ENCODE peak calls at places on chromosomes 13 and 19, in seven cellular contexts. One of them, this sample, is unnamed.
A peak's percentile ranks its signal among the peaks of the same experiment; 100 is the strongest.

GRCh38 chr13:40974460-40975407 is 44.4 kb downstream of the ELF1 start:
- DNase-seq in left ventricle myocardium inferior: no peak
- DNase-seq in H1: no peak
- DNase-seq in CD4-positive, alpha-beta memory T cell: peak; percentile 60
- DNase-seq in astrocyte of the spinal cord: peak; percentile 30
- DNase-seq in osteoblast: no peak
- DNase-seq in fibroblast of lung: peak; percentile 76
- DNase-seq in this sample: no peak

GRCh38 chr19:14166448-14166847 is 30.1 kb upstream of the ASF1B start:
- DNase-seq in astrocyte of the spinal cord: no peak
- DNase-seq in CD4-positive, alpha-beta memory T cell: peak; percentile 36
- DNase-seq in H1: no peak
- DNase-seq in fibroblast of lung: no peak
- DNase-seq in osteoblast: peak; percentile 89
- DNase-seq in left ventricle myocardium inferior: no peak
- DNase-seq in this sample: no peak

GRCh38 chr19:54373781-54374266 is 9.1 kb upstream of the LAIR1 start:
- DNase-seq in CD4-positive, alpha-beta memory T cell: no peak
- DNase-seq in astrocyte of the spinal cord: no peak
- DNase-seq in left ventricle myocardium inferior: no peak
- DNase-seq in osteoblast: no peak
- DNase-seq in H1: no peak
- DNase-seq in fibroblast of lung: no peak
- DNase-seq in this sample: no peak

GRCh38 chr19:38441660-38442348 is 8.3 kb downstream of the RYR1 start:
- DNase-seq in H1: peak; percentile 63
- DNase-seq in astrocyte of the spinal cord: no peak
- DNase-seq in CD4-positive, alpha-beta memory T cell: no peak
- DNase-seq in left ventricle myocardium inferior: no peak
- DNase-seq in osteoblast: peak; percentile 68
- DNase-seq in fibroblast of lung: no peak
- DNase-seq in this sample: no peak

GRCh38 chr13:26658491-26658890 is 101.0 kb downstream of the WASF3 start:
- DNase-seq in CD4-positive, alpha-beta memory T cell: no peak
- DNase-seq in H1: no peak
- DNase-seq in left ventricle myocardium inferior: no peak
- DNase-seq in osteoblast: no peak
- DNase-seq in astrocyte of the spinal cord: no peak
- DNase-seq in fibroblast of lung: no peak
- DNase-seq in this sample: no peak

GRCh38 chr19:31838163-31838798 is 489.0 kb upstream of the TSHZ3 start:
- DNase-seq in left ventricle myocardium inferior: no peak
- DNase-seq in H1: no peak
- DNase-seq in fibroblast of lung: peak; percentile 14
- DNase-seq in osteoblast: no peak
- DNase-seq in astrocyte of the spinal cord: no peak
- DNase-seq in CD4-positive, alpha-beta memory T cell: no peak
- DNase-seq in this sample: no peak

GRCh38 chr19:575527-576506 is 3.4 kb downstream of the BSG start:
- DNase-seq in fibroblast of lung: peak; percentile 52
- DNase-seq in astrocyte of the spinal cord: peak; percentile 43
- DNase-seq in H1: no peak
- DNase-seq in osteoblast: peak; percentile 97
- DNase-seq in left ventricle myocardium inferior: peak; percentile 81
- DNase-seq in CD4-positive, alpha-beta memory T cell: no peak
- DNase-seq in this sample: no peak

GRCh38 chr13:91241249-91241648 is 106.2 kb upstream of the MIR17HG start:
- DNase-seq in CD4-positive, alpha-beta memory T cell: no peak
- DNase-seq in osteoblast: no peak
- DNase-seq in astrocyte of the spinal cord: no peak
- DNase-seq in left ventricle myocardium inferior: no peak
- DNase-seq in H1: no peak
- DNase-seq in fibroblast of lung: no peak
- DNase-seq in this sample: no peak

GRCh38 chr13:45055198-45055901 is 65.0 kb upstream of the GTF2F2 start:
- DNase-seq in left ventricle myocardium inferior: no peak
- DNase-seq in fibroblast of lung: peak; percentile 77
- DNase-seq in H1: no peak
- DNase-seq in astrocyte of the spinal cord: peak; percentile 93
- DNase-seq in osteoblast: peak; percentile 87
- DNase-seq in CD4-positive, alpha-beta memory T cell: no peak
- DNase-seq in this sample: peak; percentile 83

GRCh38 chr19:37007587-37008220 is 70.5 kb upstream of the ZNF420 start:
- DNase-seq in osteoblast: no peak
- DNase-seq in H1: no peak
- DNase-seq in astrocyte of the spinal cord: peak; percentile 62
- DNase-seq in CD4-positive, alpha-beta memory T cell: peak; percentile 17
- DNase-seq in left ventricle myocardium inferior: peak; percentile 80
- DNase-seq in fibroblast of lung: peak; percentile 71
- DNase-seq in this sample: no peak

GRCh38 chr13:23384111-23384510 is 49.4 kb downstream of the SACS start:
- DNase-seq in CD4-positive, alpha-beta memory T cell: no peak
- DNase-seq in astrocyte of the spinal cord: no peak
- DNase-seq in H1: no peak
- DNase-seq in fibroblast of lung: no peak
- DNase-seq in osteoblast: peak; percentile 54
- DNase-seq in left ventricle myocardium inferior: no peak
- DNase-seq in this sample: peak; percentile 52

GRCh38 chr19:14150041-14150769 is 13.8 kb upstream of the ASF1B start:
- DNase-seq in astrocyte of the spinal cord: no peak
- DNase-seq in CD4-positive, alpha-beta memory T cell: no peak
- DNase-seq in osteoblast: peak; percentile 76
- DNase-seq in H1: no peak
- DNase-seq in fibroblast of lung: no peak
- DNase-seq in left ventricle myocardium inferior: no peak
- DNase-seq in this sample: no peak

GRCh38 chr19:38685666-38686529 is 38.4 kb downstream of the ACTN4 start:
- DNase-seq in astrocyte of the spinal cord: peak; percentile 76
- DNase-seq in CD4-positive, alpha-beta memory T cell: no peak
- DNase-seq in osteoblast: peak; percentile 86
- DNase-seq in fibroblast of lung: peak; percentile 67
- DNase-seq in left ventricle myocardium inferior: no peak
- DNase-seq in H1: peak; percentile 63
- DNase-seq in this sample: no peak

GRCh38 chr13:29786698-29787097 is 63.7 kb downstream of the UBL3 start:
- DNase-seq in CD4-positive, alpha-beta memory T cell: no peak
- DNase-seq in left ventricle myocardium inferior: no peak
- DNase-seq in fibroblast of lung: no peak
- DNase-seq in astrocyte of the spinal cord: no peak
- DNase-seq in H1: no peak
- DNase-seq in osteoblast: no peak
- DNase-seq in this sample: no peak

GRCh38 chr13:100550433-100550832 is 38.2 kb downstream of the GGACT start:
- DNase-seq in fibroblast of lung: peak; percentile 52
- DNase-seq in left ventricle myocardium inferior: peak; percentile 44
- DNase-seq in H1: peak; percentile 45
- DNase-seq in CD4-positive, alpha-beta memory T cell: no peak
- DNase-seq in osteoblast: peak; percentile 89
- DNase-seq in astrocyte of the spinal cord: peak; percentile 57
- DNase-seq in this sample: peak; percentile 30

GRCh38 chr19:1357695-1358094 is 26.0 kb upstream of the NDUFS7 start:
- DNase-seq in left ventricle myocardium inferior: no peak
- DNase-seq in astrocyte of the spinal cord: no peak
- DNase-seq in CD4-positive, alpha-beta memory T cell: no peak
- DNase-seq in osteoblast: no peak
- DNase-seq in fibroblast of lung: no peak
- DNase-seq in H1: no peak
- DNase-seq in this sample: no peak

GRCh38 chr19:38224014-38224862 is at the start of gene DPF1:
- DNase-seq in osteoblast: peak; percentile 100
- DNase-seq in H1: peak; percentile 94
- DNase-seq in left ventricle myocardium inferior: peak; percentile 45
- DNase-seq in astrocyte of the spinal cord: peak; percentile 62
- DNase-seq in CD4-positive, alpha-beta memory T cell: peak; percentile 38
- DNase-seq in fibroblast of lung: peak; percentile 52
- DNase-seq in this sample: no peak

DNA sequence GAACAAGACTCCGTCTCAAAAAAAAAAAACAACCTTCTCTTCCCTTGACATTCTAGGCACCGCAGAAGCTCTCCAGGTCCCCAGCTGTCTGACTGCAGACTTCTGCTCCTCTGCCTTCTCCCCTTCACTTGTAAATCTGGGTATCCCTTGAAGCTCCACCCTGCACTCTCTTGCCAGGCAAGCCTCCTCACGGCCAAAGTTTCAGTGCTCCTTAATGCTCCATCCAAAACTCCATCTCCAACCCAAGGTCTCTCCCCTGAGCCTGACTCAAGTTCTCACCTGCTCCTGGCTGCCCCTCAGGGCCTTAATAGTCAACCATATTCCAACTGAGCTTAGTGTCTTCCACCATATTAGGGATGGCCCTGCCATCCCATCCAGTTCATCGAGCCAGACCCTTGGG is 1.4 kb upstream of the CLDND2 start:
- DNase-seq in fibroblast of lung: no peak
- DNase-seq in left ventricle myocardium inferior: no peak
- DNase-seq in CD4-positive, alpha-beta memory T cell: no peak
- DNase-seq in H1: no peak
- DNase-seq in astrocyte of the spinal cord: no peak
- DNase-seq in osteoblast: no peak
- DNase-seq in this sample: no peak
- H3K4me3 ChIP-seq in fibroblast of lung: no peak overlapping the region
- H3K4me3 ChIP-seq in left ventricle myocardium inferior: no peak overlapping the region
- H3K4me3 ChIP-seq in CD4-positive, alpha-beta memory T cell: no peak overlapping the region
- H3K4me3 ChIP-seq in H1: no peak overlapping the region
- H3K4me3 ChIP-seq in astrocyte of the spinal cord: no peak overlapping the region
- H3K4me3 ChIP-seq in osteoblast: no peak overlapping the region
- H3K4me3 ChIP-seq in this sample: no peak overlapping the region

DNA sequence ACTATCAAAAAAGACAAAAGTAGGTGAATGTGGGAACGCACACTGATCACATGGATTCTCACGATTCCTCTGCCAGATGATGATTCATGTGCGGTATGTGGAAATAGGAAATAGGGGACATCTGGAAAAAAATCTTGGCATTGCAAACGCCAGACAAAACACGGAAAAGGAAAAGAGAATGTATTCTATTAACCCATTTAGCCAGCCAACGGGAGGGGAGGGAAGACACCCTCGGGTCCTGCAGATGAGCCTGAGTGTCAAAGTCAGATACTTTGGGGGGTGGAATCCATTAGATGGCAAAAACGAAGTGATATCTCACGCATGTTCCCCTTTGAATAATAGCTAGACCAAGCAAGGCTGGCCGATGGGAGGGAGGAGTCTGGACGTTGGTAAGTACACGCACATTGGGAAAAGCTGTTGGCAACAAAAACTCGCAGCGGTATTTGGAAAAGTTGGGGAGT is 73.7 kb downstream of the COL4A1 start:
- DNase-seq in astrocyte of the spinal cord: peak; percentile 66
- DNase-seq in fibroblast of lung: peak; percentile 95
- DNase-seq in CD4-positive, alpha-beta memory T cell: no peak
- DNase-seq in H1: peak; percentile 27
- DNase-seq in left ventricle myocardium inferior: peak; percentile 62
- DNase-seq in osteoblast: no peak
- DNase-seq in this sample: peak; percentile 87
- H3K4me3 ChIP-seq in astrocyte of the spinal cord: no peak overlapping the region
- H3K4me3 ChIP-seq in fibroblast of lung: peak overlapping the region; percentile 50
- H3K4me3 ChIP-seq in CD4-positive, alpha-beta memory T cell: no peak overlapping the region
- H3K4me3 ChIP-seq in H1: no peak overlapping the region
- H3K4me3 ChIP-seq in left ventricle myocardium inferior: peak overlapping the region; percentile 51
- H3K4me3 ChIP-seq in osteoblast: peak overlapping the region; percentile 50
- H3K4me3 ChIP-seq in this sample: peak overlapping the region; percentile 24

DNA sequence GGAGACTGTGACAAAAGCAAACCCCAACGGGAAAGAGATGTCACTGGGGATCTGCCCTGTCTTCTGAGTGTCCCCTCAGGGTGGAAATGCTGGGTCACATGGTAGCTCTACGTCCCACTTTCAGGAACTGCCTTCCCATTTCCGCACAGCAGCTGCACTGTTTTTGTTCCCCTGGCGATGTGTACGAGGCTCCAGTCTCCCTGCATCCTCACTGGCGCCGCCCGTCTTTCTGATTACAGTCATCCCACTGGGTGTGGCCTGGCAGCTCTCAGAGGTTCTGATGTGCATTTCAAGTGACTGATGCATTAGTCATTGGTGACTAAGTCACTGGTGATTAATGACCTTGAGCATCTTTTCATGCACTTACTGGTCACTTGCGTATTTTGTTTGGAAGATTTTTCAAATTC is 21.2 kb downstream of the PCID2 start:
- DNase-seq in H1: no peak
- DNase-seq in osteoblast: peak; percentile 95
- DNase-seq in astrocyte of the spinal cord: peak; percentile 99
- DNase-seq in fibroblast of lung: peak; percentile 99
- DNase-seq in CD4-positive, alpha-beta memory T cell: no peak
- DNase-seq in left ventricle myocardium inferior: peak; percentile 87
- DNase-seq in this sample: peak; percentile 98
- H3K4me3 ChIP-seq in H1: no peak overlapping the region
- H3K4me3 ChIP-seq in osteoblast: peak overlapping the region; percentile 39
- H3K4me3 ChIP-seq in astrocyte of the spinal cord: no peak overlapping the region
- H3K4me3 ChIP-seq in fibroblast of lung: no peak overlapping the region
- H3K4me3 ChIP-seq in CD4-positive, alpha-beta memory T cell: no peak overlapping the region
- H3K4me3 ChIP-seq in left ventricle myocardium inferior: peak overlapping the region; percentile 24
- H3K4me3 ChIP-seq in this sample: peak overlapping the region; percentile 12

GRCh38 chr13:52846567-52847321 is 1.7 kb downstream of the PCDH8 start:
- DNase-seq in osteoblast: peak; percentile 84
- DNase-seq in H1: peak; percentile 96
- DNase-seq in astrocyte of the spinal cord: no peak
- DNase-seq in fibroblast of lung: peak; percentile 7
- DNase-seq in CD4-positive, alpha-beta memory T cell: peak; percentile 0
- DNase-seq in left ventricle myocardium inferior: peak; percentile 55
- DNase-seq in this sample: no peak
- H3K4me3 ChIP-seq in osteoblast: no peak overlapping the region
- H3K4me3 ChIP-seq in H1: peak overlapping the region; percentile 84
- H3K4me3 ChIP-seq in astrocyte of the spinal cord: no peak overlapping the region
- H3K4me3 ChIP-seq in fibroblast of lung: no peak overlapping the region
- H3K4me3 ChIP-seq in CD4-positive, alpha-beta memory T cell: no peak overlapping the region
- H3K4me3 ChIP-seq in left ventricle myocardium inferior: peak overlapping the region; percentile 45
- H3K4me3 ChIP-seq in this sample: no peak overlapping the region

GRCh38 chr19:9786342-9786741 is 17.8 kb upstream of the ZNF846 start:
- DNase-seq in astrocyte of the spinal cord: no peak
- DNase-seq in CD4-positive, alpha-beta memory T cell: no peak
- DNase-seq in osteoblast: no peak
- DNase-seq in fibroblast of lung: no peak
- DNase-seq in left ventricle myocardium inferior: no peak
- DNase-seq in H1: no peak
- DNase-seq in this sample: no peak
- H3K4me3 ChIP-seq in astrocyte of the spinal cord: peak overlapping the region; percentile 73
- H3K4me3 ChIP-seq in CD4-positive, alpha-beta memory T cell: peak overlapping the region; percentile 62
- H3K4me3 ChIP-seq in osteoblast: peak overlapping the region; percentile 94
- H3K4me3 ChIP-seq in fibroblast of lung: peak overlapping the region; percentile 62
- H3K4me3 ChIP-seq in left ventricle myocardium inferior: peak overlapping the region; percentile 89
- H3K4me3 ChIP-seq in H1: peak overlapping the region; percentile 92
- H3K4me3 ChIP-seq in this sample: peak overlapping the region; percentile 77

DNA sequence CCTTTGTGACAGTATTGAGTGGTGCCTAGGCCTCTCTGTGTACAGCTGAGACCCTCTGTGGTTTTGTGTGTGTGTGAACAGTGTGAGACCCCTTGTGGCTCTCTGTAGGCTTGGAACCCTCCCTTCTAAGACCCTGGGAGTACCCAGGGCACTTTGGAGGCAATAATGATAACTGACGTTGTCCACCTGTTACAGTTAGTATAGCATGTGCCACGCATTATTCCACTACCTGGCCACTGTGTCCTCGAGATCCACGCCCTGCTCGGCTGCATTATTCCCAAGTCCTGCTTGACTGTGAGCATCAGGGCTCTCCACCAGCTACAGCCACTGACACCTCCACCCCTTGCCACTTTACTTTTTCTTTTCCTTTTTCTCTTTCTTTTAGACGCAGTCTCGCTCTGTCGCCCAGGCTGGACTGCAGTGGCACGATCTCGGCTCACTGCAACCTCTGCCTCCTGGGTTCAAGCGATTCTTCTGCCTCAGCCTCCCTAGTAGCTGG is 2.0 kb downstream of the GRAMD1A start:
- DNase-seq in astrocyte of the spinal cord: no peak
- DNase-seq in CD4-positive, alpha-beta memory T cell: no peak
- DNase-seq in osteoblast: no peak
- DNase-seq in H1: no peak
- DNase-seq in fibroblast of lung: no peak
- DNase-seq in left ventricle myocardium inferior: no peak
- DNase-seq in this sample: no peak
- H3K4me3 ChIP-seq in astrocyte of the spinal cord: no peak overlapping the region
- H3K4me3 ChIP-seq in CD4-positive, alpha-beta memory T cell: peak overlapping the region; percentile 83
- H3K4me3 ChIP-seq in osteoblast: no peak overlapping the region
- H3K4me3 ChIP-seq in H1: peak overlapping the region; percentile 83
- H3K4me3 ChIP-seq in fibroblast of lung: no peak overlapping the region
- H3K4me3 ChIP-seq in left ventricle myocardium inferior: peak overlapping the region; percentile 86
- H3K4me3 ChIP-seq in this sample: no peak overlapping the region